ENCODE peak calls at places on chromosomes 7 and 10, in four cellular contexts. E, O, D and N are unnamed samples.

GRCh38 chr7:96719164-96719563 is 9.5 kb upstream of the SEM1 start:
- DNase-seq in E (no peak), O (no peak), D (no peak), N (no peak)

GRCh38 chr7:156155988-156156733 is 343.9 kb upstream of the SHH start:
- DNase-seq in E (no peak), O (no peak), D (no peak), N (no peak)

GRCh38 chr7:34841326-34841725 is 183.3 kb downstream of the NPSR1 start:
- DNase-seq in E (no peak), O (no peak), D (no peak), N (no peak)

GRCh38 chr7:55977831-55978230 is 13.4 kb downstream of the NIPSNAP2 start:
- DNase-seq in E (peak), O (no peak), D (no peak), N (peak)

GRCh38 chr7:146216371-146217041 is 99.9 kb downstream of the CNTNAP2 start:
- DNase-seq in E (no peak), O (no peak), D (no peak), N (no peak)

GRCh38 chr7:118041336-118041878 is 142.6 kb upstream of the LSM8 start:
- DNase-seq in E (no peak), O (no peak), D (no peak), N (no peak)

GRCh38 chr7:144473908-144474307 is 70.4 kb upstream of the NOBOX start:
- DNase-seq in E (no peak), O (no peak), D (no peak), N (no peak)

GRCh38 chr10:938954-939678 is 7.6 kb upstream of the LARP4B start:
- DNase-seq in E (no peak), O (no peak), D (no peak), N (no peak)

GRCh38 chr7:73740771-73741170 is 2.2 kb upstream of the ABHD11 start:
- DNase-seq in E (no peak), O (no peak), D (no peak), N (no peak)

GRCh38 chr7:90188281-90188680 is 23.3 kb upstream of the STEAP2 start:
- DNase-seq in E (no peak), O (no peak), D (no peak), N (no peak)

GRCh38 chr10:62696798-62697197 is 107.7 kb upstream of the ADO start:
- DNase-seq in E (no peak), O (no peak), D (no peak), N (no peak)

GRCh38 chr7:140904081-140904480 is 20.6 kb downstream of the BRAF start:
- DNase-seq in E (no peak), O (no peak), D (no peak), N (peak)

GRCh38 chr10:131662851-131663250 is 238.0 kb upstream of the PPP2R2D start:
- DNase-seq in E (no peak), O (no peak), D (no peak), N (no peak)

GRCh38 chr7:6252310-6252709 is 20.1 kb downstream of the CYTH3 start:
- DNase-seq in E (peak), O (no peak), D (no peak), N (peak)

GRCh38 chr10:70830185-70830584 is 14.4 kb downstream of the SGPL1 start:
- DNase-seq in E (no peak), O (no peak), D (no peak), N (no peak)

GRCh38 chr10:76911184-76911583 is 726.4 kb downstream of the KCNMA1 start:
- DNase-seq in E (no peak), O (no peak), D (no peak), N (no peak)

GRCh38 chr7:148882668-148883232 is 1.3 kb downstream of the EZH2 start:
- DNase-seq in E (peak), O (no peak), D (no peak), N (no peak)

GRCh38 chr7:148501707-148502139 is 88.8 kb upstream of the C7orf33 start:
- DNase-seq in E (peak), O (no peak), D (no peak), N (peak)

GRCh38 chr10:104306897-104307296 is 31.4 kb downstream of the ITPRIP start:
- DNase-seq in E (no peak), O (no peak), D (no peak), N (no peak)

GRCh38 chr10:112554263-112554662 is 107.2 kb downstream of the VTI1A start:
- DNase-seq in E (no peak), O (no peak), D (no peak), N (no peak)

GRCh38 chr10:970311-971149 is 17.7 kb upstream of the GTPBP4 start:
- DNase-seq in E (peak), O (no peak), D (no peak), N (peak)

GRCh38 chr10:133544506-133544905 is 17.3 kb downstream of the CYP2E1 start:
- DNase-seq in E (no peak), O (no peak), D (no peak), N (no peak)

GRCh38 chr7:112619343-112619742 is 138.6 kb downstream of the LSMEM1 start:
- DNase-seq in E (no peak), O (no peak), D (no peak), N (no peak)

GRCh38 chr10:95133016-95133752 is 60.9 kb upstream of the ACSM6 start:
- DNase-seq in E (peak), O (peak), D (peak), N (peak)

GRCh38 chr7:12982178-12982577 is 294.7 kb downstream of the ARL4A start:
- DNase-seq in E (no peak), O (no peak), D (no peak), N (no peak)

GRCh38 chr10:132154931-132155330 is 31.8 kb upstream of the DPYSL4 start:
- DNase-seq in E (no peak), O (no peak), D (no peak), N (no peak)

GRCh38 chr7:45239486-45239885 is 81.9 kb downstream of the RAMP3 start:
- DNase-seq in E (peak), O (no peak), D (no peak), N (peak)

GRCh38 chr10:68784476-68784875 is 42.9 kb upstream of the STOX1 start:
- DNase-seq in E (peak), O (no peak), D (no peak), N (no peak)

GRCh38 chr10:34474060-34474376 is 341.1 kb downstream of the PARD3 start:
- DNase-seq in E (peak), O (no peak), D (no peak), N (peak)

GRCh38 chr7:122135275-122135674 is 8.8 kb downstream of the AASS start:
- DNase-seq in E (no peak), O (no peak), D (no peak), N (no peak)
- H3K4me3 ChIP-seq in E (no peak), O (no peak), D (no peak), N (no peak)

GRCh38 chr7:1672851-1673486 is 2.9 kb downstream of the ELFN1 start:
- DNase-seq in E (no peak), O (peak), D (no peak), N (no peak)

GRCh38 chr7:1669954-1670893 is at the start of gene ELFN1:
- DNase-seq in E (peak), O (peak), D (no peak), N (peak)

GRCh38 chr7:1670894-1671875 is 1.1 kb downstream of the ELFN1 start:
- DNase-seq in E (no peak), O (peak), D (no peak), N (no peak)

GRCh38 chr7:1673581-1674102 is 3.6 kb downstream of the ELFN1 start:
- DNase-seq in E (no peak), O (no peak), D (no peak), N (no peak)

DNA sequence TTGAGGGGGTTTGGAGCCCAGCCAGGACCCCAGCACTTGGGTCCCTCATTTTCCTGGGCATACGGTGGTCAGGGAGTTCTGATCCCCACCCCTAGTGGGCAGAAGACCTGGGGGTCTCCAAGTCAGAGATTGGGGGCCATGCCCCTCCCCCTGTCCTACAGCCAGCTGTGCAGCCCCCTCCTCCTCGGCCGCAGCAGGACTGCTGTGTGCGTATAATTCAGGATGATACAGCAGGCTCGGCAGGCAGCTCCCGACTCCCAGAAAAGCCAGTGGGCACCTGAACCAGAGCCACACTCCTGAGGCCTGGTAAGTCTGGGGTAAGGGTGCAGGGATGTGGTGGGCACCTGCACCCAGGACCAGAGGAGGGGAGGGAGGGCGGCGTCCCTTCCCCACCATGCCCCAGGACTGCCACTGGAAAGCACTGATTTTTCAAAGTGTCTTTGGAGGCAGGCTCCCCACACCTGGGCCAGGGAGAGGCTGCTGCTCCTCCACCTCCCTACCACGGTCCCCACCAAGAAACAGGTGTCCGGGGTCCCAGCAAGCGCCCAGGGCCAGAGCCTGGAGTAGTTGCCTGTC is 1.9 kb downstream of the ELFN1 start:
- DNase-seq in E (no peak), O (peak), D (no peak), N (no peak)
- TF ChIP-seq CTCF in E (no peak), O (no peak), D (no peak), N (no peak)

GRCh38 chr7:105678811-105679495 is 97.7 kb upstream of the EFCAB10 start:
- DNase-seq in E (peak), O (peak), D (peak), N (no peak)
- H3K4me3 ChIP-seq in E (no peak), O (peak), D (peak), N (no peak)

DNA sequence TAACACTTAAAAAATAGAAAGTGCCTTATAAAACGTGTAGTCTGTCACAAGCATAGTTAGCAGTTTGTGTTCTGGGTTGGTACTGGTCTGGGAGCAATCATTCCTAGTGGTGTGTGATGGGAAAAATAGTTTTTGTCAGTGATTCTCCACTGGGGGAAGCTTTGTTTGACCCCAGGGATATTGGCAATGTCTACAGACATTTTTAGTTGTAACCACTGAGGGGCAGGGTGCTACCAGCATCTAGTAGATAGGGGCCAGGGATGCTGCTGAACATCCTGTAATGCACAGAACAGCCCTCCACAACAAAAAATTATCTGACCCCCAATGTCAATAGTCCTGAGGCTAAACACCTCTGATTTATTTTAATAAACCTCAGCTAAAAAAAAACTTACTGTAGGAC is 51.6 kb upstream of the CREB5 start:
- DNase-seq in E (no peak), O (no peak), D (no peak), N (no peak)
- TF ChIP-seq CTCF in E (no peak), O (no peak), D (no peak), N (no peak)

DNA sequence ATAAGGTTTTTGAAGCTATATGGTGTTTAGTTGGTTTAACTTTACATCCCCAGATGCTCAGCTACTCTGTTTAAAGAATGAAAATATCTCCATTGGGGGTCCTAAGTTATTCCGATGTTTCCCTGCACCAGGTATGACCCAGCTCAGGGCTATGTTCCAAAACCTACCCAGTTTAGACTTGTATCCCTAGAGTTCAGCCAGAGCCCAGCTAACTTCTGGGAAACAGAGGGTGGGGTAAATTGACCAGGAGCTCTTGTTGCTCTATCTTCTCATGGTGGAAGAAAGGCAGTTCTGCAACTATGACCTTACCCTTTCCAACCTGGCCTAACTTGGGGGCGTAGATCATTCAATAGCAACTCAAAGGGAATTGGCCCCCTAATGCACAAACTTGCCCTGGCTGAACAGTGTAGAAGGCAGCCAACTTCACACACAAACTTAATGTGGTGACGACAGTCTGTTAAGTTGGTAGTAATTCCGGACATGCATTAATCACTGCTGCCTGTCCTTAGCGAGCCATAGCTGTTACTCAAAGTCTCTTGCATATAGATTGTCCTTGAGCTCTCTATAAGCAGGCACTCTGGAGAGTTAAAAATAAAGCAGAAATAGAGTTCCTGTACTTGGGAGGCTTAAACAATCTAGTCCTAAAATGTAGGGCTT is 5.4 kb upstream of the ZNRF2 start:
- DNase-seq in E (no peak), O (no peak), D (no peak), N (no peak)
- H3K4me3 ChIP-seq in E (no peak), O (no peak), D (no peak), N (no peak)